ENCODE peak calls at places on chromosome 3, in four cellular contexts. B, P, I and G are unnamed samples.

GRCh38 chr3:158859362-158859761 is 57.5 kb downstream of the MFSD1 start:
- DNase-seq in B (no peak), P (no peak), I (no peak), G (no peak)

GRCh38 chr3:77179762-77180161 is 139.9 kb downstream of the ROBO2 start:
- DNase-seq in B (no peak), P (no peak), I (no peak), G (no peak)

GRCh38 chr3:108096506-108097325 is 5.9 kb upstream of the CD47 start:
- DNase-seq in B (no peak), P (no peak), I (peak; percentile 26), G (peak; percentile 55)

GRCh38 chr3:194266658-194267005 is 84.5 kb downstream of the CPN2 start:
- DNase-seq in B (no peak), P (no peak), I (no peak), G (no peak)

GRCh38 chr3:112759681-112760080 is 87.0 kb downstream of the CD200R1L start:
- DNase-seq in I (no peak), B (no peak), P (no peak), G (no peak)

GRCh38 chr3:48503406-48504050 is 446 bp downstream of the SHISA5 start:
- DNase-seq in I (peak; percentile 63), B (no peak), P (no peak), G (peak; percentile 57)

GRCh38 chr3:196650740-196651311 is 11.3 kb downstream of the NRROS start:
- DNase-seq in I (peak; percentile 92), P (no peak), B (peak; percentile 93), G (peak; percentile 97)

GRCh38 chr3:150469031-150469930 is 61.2 kb downstream of the TSC22D2 start:
- DNase-seq in B (peak; percentile 88), I (peak; percentile 99), P (no peak), G (peak; percentile 100)

GRCh38 chr3:11154036-11154952 is at the start of gene HRH1:
- DNase-seq in I (peak; percentile 55), P (no peak), B (no peak), G (peak; percentile 44)

GRCh38 chr3:72259755-72260589 is 475.0 kb upstream of the PROK2 start:
- DNase-seq in I (peak; percentile 24), P (no peak), B (no peak), G (peak; percentile 25)

GRCh38 chr3:115100172-115100571 is 46.9 kb downstream of the ZBTB20 start:
- DNase-seq in P (no peak), I (peak; percentile 63), B (no peak), G (peak; percentile 83)

GRCh38 chr3:113551821-113552220 is 19.5 kb downstream of the SIDT1 start:
- DNase-seq in B (no peak), P (no peak), I (no peak), G (no peak)

GRCh38 chr3:12965999-12966846 is 107.0 kb downstream of the IQSEC1 start:
- DNase-seq in P (no peak), B (no peak), I (peak; percentile 15), G (no peak)

GRCh38 chr3:18389108-18389733 is 35.9 kb downstream of the SATB1 start:
- DNase-seq in B (peak; percentile 2), P (no peak), I (peak; percentile 36), G (peak; percentile 17)

GRCh38 chr3:52615178-52615577 is 70.5 kb downstream of the PBRM1 start:
- DNase-seq in P (no peak), I (no peak), B (no peak), G (no peak)

GRCh38 chr3:35639251-35640185 is at the start of gene ARPP21:
- DNase-seq in I (no peak), P (no peak), B (no peak), G (no peak)

GRCh38 chr3:61381745-61382392 is 130.6 kb upstream of the FHIT start:
- DNase-seq in P (no peak), I (peak; percentile 48), B (no peak), G (peak; percentile 36)

GRCh38 chr3:184716652-184717607 is 5.1 kb upstream of the MAGEF1 start:
- DNase-seq in P (no peak), I (peak; percentile 47), B (peak; percentile 13), G (peak; percentile 61)

GRCh38 chr3:129161860-129162271 is 1.0 kb upstream of the ISY1 start:
- DNase-seq in P (no peak), B (no peak), I (peak; percentile 55), G (peak; percentile 45)

GRCh38 chr3:172512363-172512762 is 10.9 kb downstream of the TNFSF10 start:
- DNase-seq in I (no peak), B (no peak), P (no peak), G (no peak)

GRCh38 chr3:152019516-152019915 is 146.1 kb downstream of the SUCNR1 start:
- DNase-seq in I (peak; percentile 9), B (no peak), P (no peak), G (peak; percentile 84)